ENCODE peak calls at places on chromosomes 5 and 9, in seven cellular contexts. X is SK-N-SH, H is hepatocyte, B is psoas muscle, F is sigmoid colon, K is IMR-90, U is spleen. A is an unnamed sample.

GRCh38 chr9:93132946-93133640 is 958 bp downstream of the NINJ1 start:
- DNase-seq in H (peak; percentile 68), F (peak; percentile 84), B (no peak), U (peak; percentile 86), X (no peak), K (no peak), A (no peak)

GRCh38 chr9:129221979-129222635 is 44.0 kb upstream of the IER5L start:
- DNase-seq in K (no peak), U (no peak), B (no peak), H (no peak), F (no peak), X (no peak), A (no peak)

GRCh38 chr9:108801949-108802348 is 53.8 kb downstream of the ACTL7B start:
- DNase-seq in K (no peak), H (no peak), X (no peak), F (no peak), U (no peak), B (no peak), A (no peak)

GRCh38 chr9:8660383-8660782 is 860.8 kb upstream of the DMAC1 start:
- DNase-seq in F (peak; percentile 77), X (no peak), K (no peak), B (peak; percentile 76), H (peak; percentile 20), U (no peak), A (no peak)

GRCh38 chr5:92374859-92375258 is 991.7 kb upstream of the ARRDC3 start:
- DNase-seq in X (no peak), F (no peak), K (no peak), H (no peak), B (peak; percentile 44), U (no peak), A (no peak)

GRCh38 chr9:114122152-114122615 is 23.1 kb upstream of the KIF12 start:
- DNase-seq in K (no peak), H (no peak), B (no peak), F (no peak), U (peak; percentile 14), X (no peak), A (no peak)

GRCh38 chr5:129367883-129368282 is 92.2 kb upstream of the ADAMTS19 start:
- DNase-seq in U (no peak), H (no peak), X (no peak), B (no peak), K (peak; percentile 15), F (no peak), A (no peak)

GRCh38 chr5:74109344-74109743 is 483.3 kb downstream of the ARHGEF28 start:
- DNase-seq in K (no peak), B (no peak), F (no peak), H (no peak), X (no peak), U (no peak), A (no peak)

GRCh38 chr9:124453586-124454191 is 3.4 kb downstream of the ADGRD2 start:
- DNase-seq in X (no peak), F (no peak), K (no peak), B (no peak), U (peak; percentile 67), H (no peak), A (no peak)

GRCh38 chr9:104091708-104092107 is 2.4 kb upstream of the SMC2 start:
- DNase-seq in K (peak; percentile 78), H (no peak), B (no peak), F (peak; percentile 83), X (no peak), U (no peak), A (no peak)

GRCh38 chr9:77588319-77588937 is 59.7 kb downstream of the GNA14 start:
- DNase-seq in F (no peak), X (no peak), H (peak; percentile 59), K (peak; percentile 89), B (no peak), U (no peak), A (peak; percentile 95)

GRCh38 chr5:171842777-171843053 is 57.1 kb downstream of the SMIM23 start:
- DNase-seq in K (no peak), X (no peak), B (no peak), U (peak; percentile 41), H (no peak), F (no peak), A (no peak)

GRCh38 chr5:30343707-30344106 is 849.8 kb upstream of the CDH6 start:
- DNase-seq in H (no peak), B (no peak), X (no peak), K (no peak), F (no peak), U (no peak), A (no peak)

GRCh38 chr5:168480601-168481000 is 5.7 kb upstream of the RARS1 start:
- DNase-seq in K (no peak), B (no peak), F (no peak), X (no peak), H (no peak), U (no peak), A (no peak)

GRCh38 chr9:34385561-34386230 is 9.0 kb upstream of the MYORG start:
- DNase-seq in H (no peak), B (no peak), U (no peak), X (no peak), F (no peak), K (no peak), A (no peak)

GRCh38 chr5:174877987-174878386 is 153.6 kb downstream of the MSX2 start:
- DNase-seq in F (no peak), X (no peak), U (no peak), H (no peak), B (no peak), K (no peak), A (no peak)

GRCh38 chr9:90925581-90926257 is 124.1 kb downstream of the SYK start:
- DNase-seq in B (no peak), X (no peak), F (no peak), K (peak; percentile 95), H (peak; percentile 20), U (no peak), A (peak; percentile 73)

DNA sequence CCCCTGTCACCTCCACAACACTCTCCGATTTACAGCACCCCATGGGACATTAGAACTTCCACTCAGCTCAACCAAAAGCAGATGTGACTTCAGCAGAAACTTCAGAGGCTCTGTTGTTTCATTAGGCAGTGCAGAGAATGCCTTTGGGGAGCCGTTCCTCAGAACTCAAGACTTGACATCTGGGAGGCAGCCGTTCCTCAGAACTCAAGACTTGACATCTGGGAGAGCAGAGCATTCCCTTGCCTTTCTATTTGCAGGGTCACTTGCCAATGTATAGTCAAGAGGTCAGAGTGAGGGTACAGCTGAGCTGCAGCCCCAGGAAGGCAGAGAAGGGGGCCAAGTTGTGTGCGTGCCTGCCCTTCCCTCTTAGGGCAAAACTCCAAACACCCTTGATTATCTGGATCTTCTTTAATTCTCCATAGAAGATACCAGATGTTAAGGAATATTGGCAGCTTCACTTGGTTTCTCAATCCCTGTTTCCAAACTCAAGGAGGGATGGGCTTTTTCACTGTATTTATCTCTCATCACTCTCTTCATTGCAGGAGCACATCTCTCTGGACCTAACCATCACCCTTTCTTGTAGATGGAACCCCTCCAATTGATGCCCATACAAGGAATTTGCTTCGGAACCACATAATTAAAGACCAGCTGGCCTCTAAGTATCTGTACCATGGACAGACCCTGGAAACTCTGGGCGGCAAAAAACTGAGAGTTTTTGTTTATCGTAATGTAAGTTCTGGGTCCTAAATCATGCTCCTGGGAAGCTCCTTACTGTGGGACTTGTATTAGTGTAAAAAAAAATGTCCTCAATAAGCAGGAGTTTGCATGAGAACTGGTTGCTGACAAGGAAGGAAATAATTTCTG is 25.6 kb downstream of the TGFBI start:
- DNase-seq in B (no peak), H (no peak), F (no peak), X (no peak), K (peak; percentile 49), U (peak; percentile 14), A (peak; percentile 77)
- H3K4me3 ChIP-seq in B (no peak overlapping the region), H (no peak overlapping the region), F (no peak overlapping the region), X (no peak overlapping the region), K (no peak overlapping the region), U (no peak overlapping the region), A (no peak overlapping the region)

DNA sequence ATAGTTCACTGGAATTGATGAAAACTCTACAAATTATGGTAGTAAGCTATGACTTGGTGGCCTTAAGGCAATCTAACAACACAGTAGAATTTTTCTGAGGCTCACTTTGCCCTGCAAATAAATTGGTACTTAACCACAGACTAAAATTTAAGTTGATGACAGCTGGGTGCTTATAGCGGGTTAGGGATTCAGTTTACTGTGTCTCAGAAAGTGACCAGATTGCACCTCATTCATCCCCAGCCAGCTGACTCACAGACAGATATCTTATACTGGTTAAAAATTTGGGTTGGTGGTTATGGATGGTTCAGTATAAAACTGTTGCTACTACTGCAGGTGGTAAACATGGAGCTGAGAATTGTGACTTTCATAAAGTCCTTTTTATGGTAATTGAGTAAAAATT is 2.8 kb downstream of the CKS2 start:
- DNase-seq in H (no peak), K (peak; percentile 46), X (no peak), U (no peak), F (no peak), B (no peak), A (no peak)
- H3K4me3 ChIP-seq in H (no peak overlapping the region), K (no peak overlapping the region), X (peak overlapping the region; percentile 95), U (no peak overlapping the region), F (no peak overlapping the region), B (no peak overlapping the region), A (peak overlapping the region; percentile 92)

GRCh38 chr5:87079219-87079618 is 188.5 kb upstream of the RASA1 start:
- DNase-seq in H (no peak), X (no peak), B (no peak), K (no peak), F (no peak), U (no peak), A (no peak)

GRCh38 chr5:87076411-87076810 is 191.3 kb upstream of the RASA1 start:
- DNase-seq in H (no peak), F (no peak), B (no peak), K (no peak), X (no peak), U (no peak), A (no peak)

GRCh38 chr5:87076931-87077330 is 190.8 kb upstream of the RASA1 start:
- DNase-seq in H (no peak), B (no peak), K (peak; percentile 75), F (no peak), X (no peak), U (no peak), A (peak; percentile 3)

GRCh38 chr5:87074072-87074471 is 193.6 kb upstream of the RASA1 start:
- DNase-seq in U (no peak), B (no peak), F (no peak), K (no peak), H (no peak), X (no peak), A (no peak)

DNA sequence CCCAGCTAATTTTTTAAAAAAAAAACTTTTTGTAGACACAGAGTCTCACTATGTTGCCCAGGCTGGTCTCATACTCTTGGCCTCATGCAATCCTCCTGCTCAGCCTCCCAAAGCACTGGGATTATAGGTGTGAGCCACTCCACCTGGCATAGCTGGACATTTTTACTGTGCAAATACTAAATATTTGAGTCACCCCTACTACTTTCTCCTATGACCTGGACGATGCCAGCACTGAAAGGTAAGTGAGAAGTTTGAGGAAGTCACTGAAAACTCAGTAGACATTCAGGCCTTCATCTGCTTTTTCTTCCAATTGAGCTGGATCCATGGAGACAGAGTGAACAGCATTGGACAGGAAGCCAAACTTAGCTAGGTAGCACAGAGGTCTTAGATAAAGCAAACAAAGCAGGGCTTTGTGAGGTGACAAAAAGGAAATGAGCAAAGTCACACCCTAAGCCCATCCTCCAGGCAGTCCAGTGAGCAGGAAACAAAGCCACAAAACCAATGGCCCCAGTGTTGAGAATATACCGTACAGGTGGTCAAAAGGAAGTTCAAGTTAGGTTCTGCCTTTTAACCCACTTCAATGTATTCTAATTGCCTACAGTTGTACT is 192.6 kb upstream of the RASA1 start:
- DNase-seq in K (no peak), F (no peak), U (no peak), B (no peak), H (no peak), X (no peak), A (no peak)
- H3K4me3 ChIP-seq in K (no peak overlapping the region), F (no peak overlapping the region), U (no peak overlapping the region), B (no peak overlapping the region), H (no peak overlapping the region), X (no peak overlapping the region), A (no peak overlapping the region)

GRCh38 chr9:14198544-14199510 is 115.1 kb downstream of the NFIB start:
- DNase-seq in X (peak; percentile 68), F (peak; percentile 86), U (peak; percentile 77), K (no peak), B (peak; percentile 86), H (no peak), A (no peak)
- H3K4me3 ChIP-seq in X (no peak overlapping the region), F (no peak overlapping the region), U (no peak overlapping the region), K (no peak overlapping the region), B (peak overlapping the region; percentile 30), H (no peak overlapping the region), A (no peak overlapping the region)